ENCODE peak calls at places on chromosomes 13 and 19, in seven cellular contexts. G is psoas muscle; K is CD8-positive, alpha-beta memory T cell; B is pancreas; M is gastrocnemius medialis; C is CD4-positive, alpha-beta memory T cell; N is lung. I is an unnamed sample. For H3K9me3, the result is how much of the 10 kb centered on the place peaks cover.

GRCh38 chr13:72463561-72463960 is 263.9 kb downstream of the MZT1 start:
- DNase-seq in N (no peak), C (no peak), B (no peak), K (no peak), M (no peak), G (no peak), I (no peak)

GRCh38 chr19:13154241-13154778 is 4.1 kb downstream of the IER2 start:
- DNase-seq in G (peak), C (peak), K (peak), B (peak), M (peak), N (peak), I (peak)

GRCh38 chr13:28425796-28426195 is 69.1 kb downstream of the FLT1 start:
- DNase-seq in N (no peak), K (no peak), M (no peak), C (no peak), B (no peak), G (no peak), I (no peak)

GRCh38 chr13:33009019-33009418 is 7.2 kb upstream of the KL start:
- DNase-seq in K (no peak), B (no peak), N (no peak), M (no peak), G (no peak), C (no peak), I (no peak)

GRCh38 chr13:67438465-67438864 is 208.3 kb upstream of the PCDH9 start:
- DNase-seq in N (no peak), M (no peak), G (no peak), B (no peak), K (no peak), C (no peak), I (no peak)

GRCh38 chr13:72537400-72537780 is 190.0 kb downstream of the MZT1 start:
- DNase-seq in G (no peak), B (no peak), M (no peak), C (no peak), N (no peak), K (no peak), I (no peak)

GRCh38 chr13:24168392-24168750 is 7.9 kb downstream of the SPATA13 start:
- DNase-seq in G (no peak), M (no peak), C (no peak), B (no peak), N (no peak), K (no peak), I (no peak)

GRCh38 chr19:4337906-4338440 is 654 bp downstream of the STAP2 start:
- DNase-seq in M (no peak), G (no peak), C (no peak), K (no peak), N (no peak), B (no peak), I (no peak)

GRCh38 chr13:99057310-99057975 is 79.6 kb upstream of the DOCK9 start:
- DNase-seq in C (no peak), M (no peak), N (no peak), G (no peak), B (no peak), K (no peak), I (no peak)

GRCh38 chr13:30841161-30841560 is 64.9 kb upstream of the MEDAG start:
- DNase-seq in N (no peak), B (no peak), M (no peak), C (no peak), G (no peak), K (no peak), I (no peak)

GRCh38 chr19:16051254-16052025 is 24.9 kb upstream of the TPM4 start:
- DNase-seq in K (peak), B (no peak), N (no peak), M (no peak), C (peak), G (no peak), I (no peak)

GRCh38 chr13:98289339-98289935 is 112.4 kb upstream of the RNF113B start:
- DNase-seq in B (no peak), G (no peak), N (no peak), M (no peak), C (no peak), K (no peak), I (no peak)

GRCh38 chr13:90750021-90750420 is 597.5 kb upstream of the MIR17HG start:
- DNase-seq in C (no peak), K (no peak), G (no peak), M (no peak), B (no peak), N (no peak), I (no peak)

GRCh38 chr19:56170261-56170660 is 5.5 kb upstream of the GALP start:
- DNase-seq in G (no peak), M (no peak), K (no peak), N (peak), C (no peak), B (peak), I (peak)

GRCh38 chr13:109657395-109657794 is 129.0 kb downstream of the IRS2 start:
- DNase-seq in G (no peak), N (no peak), C (no peak), K (no peak), B (no peak), M (no peak), I (no peak)

GRCh38 chr13:47798194-47798593 is 202.9 kb downstream of the SUCLA2 start:
- DNase-seq in N (no peak), C (no peak), B (no peak), M (no peak), K (no peak), G (no peak), I (no peak)

GRCh38 chr13:99661791-99662190 is 160.5 kb downstream of the TM9SF2 start:
- DNase-seq in B (no peak), N (no peak), K (no peak), C (no peak), M (no peak), G (no peak), I (no peak)

GRCh38 chr19:27765912-27766725 is 1446.8 kb downstream of the UQCRFS1 start:
- DNase-seq in B (no peak), N (no peak), G (no peak), M (no peak), C (no peak), K (no peak), I (peak)
- H3K9me3 ChIP-seq in B (under half), N (under half), G (under half), M (under half), C (under half), K (under half), I (under half)

GRCh38 chr19:44280916-44281315 is 21.2 kb downstream of the ZNF233 start:
- DNase-seq in B (no peak), N (no peak), M (no peak), G (no peak), C (no peak), K (no peak), I (no peak)
- H3K9me3 ChIP-seq in B (under half), N (under half), M (under half), G (half or more), C (under half), K (under half), I (under half)

GRCh38 chr19:51489113-51489512 is 10.8 kb downstream of the CEACAM18 start:
- DNase-seq in K (no peak), G (no peak), B (no peak), N (no peak), C (no peak), M (no peak), I (no peak)
- H3K9me3 ChIP-seq in K (under half), G (under half), B (under half), N (under half), C (under half), M (under half), I (under half)

GRCh38 chr19:5627395-5627904 is 4.6 kb downstream of the SAFB start:
- DNase-seq in C (no peak), B (no peak), M (peak), N (peak), K (no peak), G (peak), I (no peak)

GRCh38 chr19:5631511-5632240 is 8.8 kb downstream of the SAFB start:
- DNase-seq in C (no peak), N (no peak), G (no peak), K (no peak), B (no peak), M (no peak), I (no peak)

GRCh38 chr19:5628919-5629481 is 6.1 kb downstream of the SAFB start:
- DNase-seq in N (no peak), C (no peak), M (no peak), K (no peak), G (no peak), B (no peak), I (no peak)

GRCh38 chr19:5625641-5626040 is 2.8 kb downstream of the SAFB start:
- DNase-seq in K (no peak), G (no peak), N (no peak), C (no peak), M (no peak), B (no peak), I (no peak)

DNA sequence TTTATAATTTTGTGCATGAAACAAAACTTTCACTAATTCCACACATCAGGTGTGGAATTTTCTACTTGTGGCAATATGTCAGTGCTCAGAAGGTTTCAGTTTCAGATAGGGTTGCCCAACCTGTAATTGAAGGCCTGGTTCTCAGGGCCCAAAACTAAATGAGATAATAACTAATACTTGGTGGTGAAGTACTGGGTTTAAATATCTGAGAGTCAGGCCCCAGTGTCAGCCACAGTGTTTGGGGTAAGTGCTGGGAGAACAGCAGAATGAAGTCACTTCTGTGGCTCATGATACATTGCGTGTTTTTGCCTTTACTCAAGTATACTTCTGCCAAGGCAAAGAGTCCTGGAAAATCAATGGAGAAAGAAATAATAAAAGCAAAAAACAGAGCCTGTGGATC is 5.6 kb downstream of the SAFB start:
- DNase-seq in K (no peak), C (no peak), G (no peak), B (no peak), M (no peak), N (no peak), I (no peak)
- H3K9me3 ChIP-seq in K (under half), C (under half), G (under half), B (under half), M (under half), N (under half), I (under half)

GRCh38 chr19:19171821-19172532 is 1.9 kb upstream of the MEF2B start:
- DNase-seq in K (no peak), M (peak), B (no peak), N (no peak), C (no peak), G (peak), I (no peak)
- H3K9me3 ChIP-seq in K (under half), M (under half), B (under half), N (under half), C (under half), G (under half), I (under half)

GRCh38 chr19:22491746-22492145 is 69.6 kb upstream of the ZNF98 start:
- DNase-seq in G (no peak), B (no peak), M (no peak), C (no peak), N (no peak), K (no peak), I (peak)
- H3K9me3 ChIP-seq in G (under half), B (under half), M (under half), C (under half), N (under half), K (under half), I (under half)

I was measured in right atrium auricular region.